ENCODE peak calls at places on chromosomes 11 and 22, in six cellular contexts. P is NCI-H345; K is activated CD4-positive, alpha-beta memory T cell treated with anti-CD3 and anti-CD28 coated beads for 36 hours; G is NCI-H1092; W is amniotic epithelial cell; F is choroid plexus epithelial cell. Y is an unnamed sample.

GRCh38 chr11:134261626-134262488 is 8.5 kb downstream of the ACAD8 start:
- DNase-seq in P (peak), K (peak), G (peak), W (peak), F (peak), Y (peak)

GRCh38 chr11:35145249-35145648 is 6.3 kb downstream of the CD44 start:
- DNase-seq in P (no peak), K (peak), G (no peak), W (no peak), F (peak), Y (peak)

GRCh38 chr11:31804439-31805036 is 6.6 kb downstream of the PAX6 start:
- DNase-seq in P (no peak), K (no peak), G (no peak), W (no peak), F (no peak), Y (no peak)

GRCh38 chr22:46047226-46047625 is 70.3 kb upstream of the WNT7B start:
- DNase-seq in P (no peak), K (no peak), G (no peak), W (no peak), F (no peak), Y (no peak)

GRCh38 chr11:71451596-71452353 is 1.2 kb upstream of the NADSYN1 start:
- DNase-seq in P (peak), K (no peak), G (no peak), W (peak), F (peak), Y (no peak)

GRCh38 chr11:121323208-121323607 is 30.6 kb downstream of the SC5D start:
- DNase-seq in P (no peak), K (no peak), G (peak), W (no peak), F (no peak), Y (no peak)

GRCh38 chr22:29093501-29093921 is 20.7 kb downstream of the KREMEN1 start:
- DNase-seq in P (no peak), K (no peak), G (no peak), W (peak), F (no peak), Y (no peak)

GRCh38 chr11:128804481-128804880 is 62.6 kb downstream of the KCNJ1 start:
- DNase-seq in P (no peak), K (no peak), G (no peak), W (peak), F (peak), Y (no peak)

GRCh38 chr22:27336151-27337090 is 465.1 kb downstream of the MN1 start:
- DNase-seq in P (no peak), K (no peak), G (no peak), W (peak), F (no peak), Y (no peak)

GRCh38 chr11:16604784-16605439 is 133.5 kb upstream of the C11orf58 start:
- DNase-seq in P (peak), K (peak), G (no peak), W (peak), F (no peak), Y (peak)

GRCh38 chr11:61599968-61600710 is 19.3 kb upstream of the SYT7 start:
- DNase-seq in P (no peak), K (no peak), G (no peak), W (peak), F (no peak), Y (no peak)

GRCh38 chr22:38413085-38414008 is 41.7 kb downstream of the KCNJ4 start:
- DNase-seq in P (peak), K (no peak), G (no peak), W (no peak), F (no peak), Y (peak)

GRCh38 chr22:27989758-27990450 is 70.8 kb upstream of the PITPNB start:
- DNase-seq in P (no peak), K (no peak), G (no peak), W (no peak), F (no peak), Y (no peak)

GRCh38 chr11:68010058-68011041 is at the start of gene ALDH3B1:
- DNase-seq in P (no peak), K (no peak), G (no peak), W (peak), F (peak), Y (no peak)

GRCh38 chr11:41201156-41201555 is 258.3 kb downstream of the LRRC4C start:
- DNase-seq in P (peak), K (peak), G (peak), W (no peak), F (peak), Y (no peak)

GRCh38 chr11:63986156-63986931 is at the start of gene OTUB1:
- DNase-seq in P (peak), K (peak), G (peak), W (peak), F (peak), Y (peak)

GRCh38 chr11:21398195-21398594 is 728.8 kb downstream of the NELL1 start:
- DNase-seq in P (no peak), K (no peak), G (no peak), W (no peak), F (no peak), Y (no peak)

GRCh38 chr11:17277024-17277584 is 565 bp downstream of the NUCB2 start:
- DNase-seq in P (peak), K (peak), G (peak), W (peak), F (peak), Y (peak)

GRCh38 chr22:30874431-30875370 is 93.9 kb downstream of the MORC2 start:
- DNase-seq in P (no peak), K (no peak), G (no peak), W (no peak), F (no peak), Y (no peak)

GRCh38 chr22:45096256-45096907 is 67.3 kb upstream of the NUP50 start:
- DNase-seq in P (peak), K (peak), G (no peak), W (peak), F (peak), Y (peak)

GRCh38 chr11:29159552-29160465 is 857.0 kb downstream of the KCNA4 start:
- DNase-seq in P (peak), K (no peak), G (peak), W (peak), F (peak), Y (peak)

GRCh38 chr11:64629796-64630562 is 39.0 kb downstream of the SLC22A12 start:
- DNase-seq in P (no peak), K (no peak), G (no peak), W (no peak), F (no peak), Y (no peak)

GRCh38 chr11:131694526-131695424 is 324.4 kb downstream of the NTM start:
- DNase-seq in P (no peak), K (peak), G (peak), W (peak), F (peak), Y (peak)

GRCh38 chr11:71946144-71946571 is 17.3 kb downstream of the RNF121 start:
- DNase-seq in P (no peak), K (peak), G (no peak), W (peak), F (peak), Y (no peak)

GRCh38 chr22:27588273-27588672 is 213.3 kb downstream of the MN1 start:
- DNase-seq in P (no peak), K (no peak), G (no peak), W (no peak), F (no peak), Y (no peak)

GRCh38 chr11:96187779-96188624 is 155.0 kb downstream of the MAML2 start:
- DNase-seq in P (no peak), K (peak), G (no peak), W (peak), F (peak), Y (no peak)

GRCh38 chr11:12200359-12201015 is 90.1 kb downstream of the MICAL2 start:
- DNase-seq in P (peak), K (peak), G (no peak), W (peak), F (peak), Y (no peak)

Y was measured in NCI-H524.